ENCODE peak calls at places on chromosomes 6 and 20, in six cellular contexts. I is heart right ventricle, O is left ventricle myocardium inferior, R is breast epithelium, P is cardiac muscle cell, X is sigmoid colon. Y is an unnamed sample.

GRCh38 chr6:158488065-158488464 is 71.8 kb upstream of the TMEM181 start:
- DNase-seq in O (no peak), I (no peak), P (no peak), X (no peak), R (no peak), Y (no peak)

GRCh38 chr6:30311101-30311500 is 15.6 kb upstream of the TRIM39 start:
- DNase-seq in X (no peak), I (no peak), O (no peak), R (no peak), P (peak; percentile 33), Y (no peak)

GRCh38 chr6:18496462-18496861 is 109.3 kb downstream of the RNF144B start:
- DNase-seq in I (no peak), R (no peak), X (no peak), P (no peak), O (no peak), Y (no peak)

GRCh38 chr20:56788041-56788670 is 159.1 kb downstream of the TFAP2C start:
- DNase-seq in X (peak; percentile 81), P (no peak), O (no peak), I (no peak), R (peak; percentile 75), Y (no peak)

GRCh38 chr6:88609973-88610372 is 353.4 kb downstream of the RNGTT start:
- DNase-seq in I (no peak), O (no peak), P (no peak), R (no peak), X (no peak), Y (no peak)

GRCh38 chr20:2162125-2162822 is 60.6 kb downstream of the STK35 start:
- DNase-seq in O (no peak), X (peak; percentile 36), I (no peak), R (no peak), P (no peak), Y (no peak)

GRCh38 chr20:41170386-41171105 is 33.2 kb downstream of the PLCG1 start:
- DNase-seq in R (no peak), O (no peak), P (no peak), X (no peak), I (no peak), Y (no peak)

GRCh38 chr6:3561745-3562144 is 104.9 kb upstream of the SLC22A23 start:
- DNase-seq in X (no peak), I (no peak), P (peak; percentile 39), O (no peak), R (no peak), Y (no peak)

GRCh38 chr6:109513571-109514071 is 30.6 kb upstream of the ZBTB24 start:
- DNase-seq in P (no peak), O (no peak), X (no peak), R (no peak), I (no peak), Y (no peak)

GRCh38 chr6:135306166-135306565 is 125.1 kb downstream of the MYB start:
- DNase-seq in O (no peak), P (no peak), R (no peak), X (no peak), I (no peak), Y (no peak)

GRCh38 chr6:136103763-136104311 is 146.3 kb downstream of the MTFR2 start:
- DNase-seq in X (peak; percentile 86), R (no peak), O (peak; percentile 84), I (peak; percentile 89), P (peak; percentile 97), Y (no peak)

GRCh38 chr6:6646859-6647258 is 58.3 kb downstream of the LY86 start:
- DNase-seq in O (no peak), R (no peak), I (no peak), P (no peak), X (no peak), Y (no peak)

GRCh38 chr6:89352329-89353117 is at the start of gene UBE2J1:
- DNase-seq in I (peak; percentile 95), P (peak; percentile 94), O (peak; percentile 96), X (peak; percentile 97), R (peak; percentile 90), Y (peak; percentile 97)

GRCh38 chr20:32474009-32474716 is 111.0 kb downstream of the NOL4L start:
- DNase-seq in R (no peak), O (no peak), I (no peak), P (no peak), X (no peak), Y (no peak)

GRCh38 chr6:68071740-68072139 is 563.3 kb upstream of the ADGRB3 start:
- DNase-seq in P (no peak), X (no peak), O (no peak), I (no peak), R (no peak), Y (no peak)

GRCh38 chr6:163152701-163153100 is 261.8 kb upstream of the QKI start:
- DNase-seq in I (no peak), O (no peak), P (no peak), X (no peak), R (no peak), Y (no peak)
- H3K27ac ChIP-seq in I (no peak overlapping the region), O (no peak overlapping the region), P (no peak overlapping the region), X (no peak overlapping the region), R (no peak overlapping the region), Y (no peak overlapping the region)

GRCh38 chr6:83890520-83890919 is 31.0 kb downstream of the CYB5R4 start:
- DNase-seq in X (no peak), P (peak; percentile 40), R (no peak), I (no peak), O (no peak), Y (no peak)
- TF ChIP-seq CTCF in X (no peak), P (no peak), R (no peak), I (no peak), O (no peak), Y (no peak)

DNA sequence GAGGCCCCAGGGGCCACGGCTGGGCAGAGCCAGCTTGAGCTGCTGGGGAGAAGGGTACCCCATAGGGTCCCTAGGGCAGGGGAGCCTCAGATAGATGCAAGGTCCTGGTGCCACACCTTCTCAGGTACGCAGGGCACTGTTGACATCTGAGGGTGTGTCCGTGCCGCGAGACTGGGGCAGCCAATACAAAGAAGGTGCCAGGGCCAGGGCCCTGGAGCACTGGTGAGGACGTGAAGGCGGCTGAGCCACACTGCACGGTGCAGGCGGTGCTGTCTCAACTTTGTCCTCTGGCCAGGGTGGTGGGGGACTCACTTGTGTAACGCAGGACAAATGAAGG is 649 bp upstream of the LRRC73 start:
- DNase-seq in I (no peak), O (no peak), R (no peak), P (no peak), X (no peak), Y (no peak)
- H3K4me3 ChIP-seq in I (peak overlapping the region; percentile 67), O (peak overlapping the region; percentile 87), R (peak overlapping the region; percentile 76), P (no peak overlapping the region), X (peak overlapping the region; percentile 86), Y (peak overlapping the region; percentile 83)

GRCh38 chr6:115577270-115577669 is 483.4 kb downstream of the FRK start:
- DNase-seq in P (no peak), X (no peak), R (no peak), I (no peak), O (no peak), Y (no peak)
- H3K27ac ChIP-seq in P (no peak overlapping the region), X (no peak overlapping the region), R (no peak overlapping the region), I (no peak overlapping the region), O (no peak overlapping the region), Y (no peak overlapping the region)

DNA sequence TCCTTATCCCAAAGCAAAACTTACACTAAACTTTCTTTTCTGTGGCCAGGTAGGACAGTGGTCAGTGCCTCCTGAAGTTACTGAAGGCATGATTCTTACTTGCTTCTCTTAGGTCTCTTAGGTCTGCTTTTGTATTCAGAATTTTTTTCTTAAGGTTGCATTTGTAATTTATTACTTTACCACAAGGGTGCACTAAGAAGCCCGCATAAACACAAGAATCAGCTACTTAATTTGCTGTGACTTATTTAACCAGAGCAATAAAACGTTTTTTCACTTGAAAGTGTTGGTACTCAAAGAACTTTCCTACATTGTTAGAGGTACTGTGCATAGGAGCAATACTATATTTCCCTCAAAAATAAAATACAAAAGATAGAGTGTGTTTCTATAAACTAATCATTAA is 75.4 kb upstream of the LAMA2 start:
- DNase-seq in X (no peak), P (peak; percentile 42), O (no peak), R (no peak), I (no peak), Y (no peak)
- TF ChIP-seq CTCF in X (peak; percentile 40), P (peak; percentile 61), O (peak; percentile 62), R (no peak), I (peak; percentile 20), Y (peak; percentile 29)

GRCh38 chr20:44185574-44185973 is 1.4 kb downstream of the JPH2 start:
- DNase-seq in O (no peak), R (peak; percentile 17), I (no peak), P (no peak), X (no peak), Y (no peak)
- H3K4me3 ChIP-seq in O (peak overlapping the region; percentile 72), R (peak overlapping the region; percentile 58), I (peak overlapping the region; percentile 72), P (peak overlapping the region; percentile 95), X (peak overlapping the region; percentile 80), Y (peak overlapping the region; percentile 46)

GRCh38 chr20:60270341-60270740 is 312.1 kb downstream of the CDH26 start:
- DNase-seq in X (no peak), O (no peak), P (no peak), R (no peak), I (no peak), Y (no peak)
- H3K27ac ChIP-seq in X (no peak overlapping the region), O (no peak overlapping the region), P (no peak overlapping the region), R (no peak overlapping the region), I (no peak overlapping the region), Y (no peak overlapping the region)